ENCODE peak calls at places on chromosomes 2 and 18, in four cellular contexts. E is HepG2, Z is GM12878, Q is K562. K is an unnamed sample.

GRCh38 chr2:188381614-188382013 is 89.9 kb downstream of the GULP1 start:
- DNase-seq in Z (no peak), Q (no peak), E (no peak), K (no peak)

GRCh38 chr2:238910751-238911351 is 63.0 kb downstream of the TWIST2 start:
- DNase-seq in E (no peak), Q (no peak), Z (no peak), K (no peak)

GRCh38 chr2:241307055-241307454 is 8.4 kb downstream of the HDLBP start:
- DNase-seq in Q (no peak), Z (no peak), E (no peak), K (no peak)

GRCh38 chr2:68799615-68800400 is 65.2 kb downstream of the ARHGAP25 start:
- DNase-seq in Q (no peak), E (no peak), Z (no peak), K (peak; percentile 44)

GRCh38 chr2:150630587-150631235 is 143.2 kb upstream of the RND3 start:
- DNase-seq in Q (no peak), E (no peak), Z (no peak), K (no peak)

GRCh38 chr2:85504434-85505261 is 34.3 kb upstream of the MAT2A start:
- DNase-seq in E (no peak), Q (peak; percentile 54), Z (no peak), K (peak; percentile 71)

GRCh38 chr2:220744861-220745260 is 827.2 kb downstream of the EPHA4 start:
- DNase-seq in E (no peak), Z (no peak), Q (no peak), K (no peak)

GRCh38 chr2:121297217-121297830 is 12.3 kb upstream of the TFCP2L1 start:
- DNase-seq in Z (no peak), E (peak; percentile 41), Q (peak; percentile 41), K (peak; percentile 79)

GRCh38 chr2:54763636-54764291 is 40.3 kb downstream of the EML6 start:
- DNase-seq in Z (no peak), Q (peak; percentile 32), E (no peak), K (no peak)

GRCh38 chr2:145287686-145288085 is 767.8 kb upstream of the ZEB2 start:
- DNase-seq in Z (no peak), Q (no peak), E (no peak), K (no peak)

GRCh38 chr2:234204480-234204879 is 154.0 kb downstream of the SPP2 start:
- DNase-seq in E (no peak), Z (no peak), Q (no peak), K (no peak)

GRCh38 chr18:54242327-54242726 is 17.9 kb upstream of the MBD2 start:
- DNase-seq in Q (no peak), Z (no peak), E (no peak), K (no peak)

GRCh38 chr18:54238181-54238936 is 13.9 kb upstream of the MBD2 start:
- DNase-seq in Q (no peak), E (no peak), Z (no peak), K (no peak)

GRCh38 chr18:54241483-54241882 is 17.0 kb upstream of the MBD2 start:
- DNase-seq in Q (no peak), E (no peak), Z (no peak), K (no peak)

GRCh38 chr18:54239091-54239490 is 14.6 kb upstream of the MBD2 start:
- DNase-seq in Z (no peak), Q (no peak), E (no peak), K (no peak)

DNA sequence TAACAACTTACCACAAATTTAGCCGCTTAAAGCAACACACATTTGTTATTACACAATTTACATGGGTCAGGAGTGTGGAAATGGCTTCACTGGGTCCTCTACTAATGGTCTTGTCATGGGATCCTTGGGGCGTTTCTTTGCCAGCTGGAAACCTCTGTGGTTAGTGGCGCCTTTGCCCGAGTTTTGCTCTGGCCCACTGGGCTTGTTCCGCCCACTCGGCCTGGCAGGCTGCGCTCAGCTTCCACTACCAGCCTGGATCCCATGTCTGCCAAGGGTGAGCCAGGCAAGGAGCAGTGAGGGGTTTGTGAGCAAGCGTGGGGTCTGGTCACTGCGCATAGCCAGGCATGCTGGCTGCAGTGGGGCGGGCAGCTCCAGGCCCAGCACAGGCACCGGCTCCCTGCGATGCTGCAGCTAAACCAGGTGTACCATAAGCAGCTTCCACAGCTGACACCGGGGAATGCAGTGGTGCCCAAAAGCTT is 16.2 kb upstream of the MBD2 start:
- DNase-seq in Q (no peak), E (no peak), Z (no peak), K (no peak)
- TF ChIP-seq MAX in Q (no peak), E (no peak), Z (no peak), K (no peak)

GRCh38 chr2:88690591-88691338 is 708 bp upstream of the RPIA start:
- DNase-seq in Z (no peak), E (peak; percentile 57), Q (peak; percentile 72), K (peak; percentile 32)
- TF ChIP-seq NFIC in Z (no peak), E (no peak), Q (no peak), K (no peak)

GRCh38 chr18:75429975-75430374 is 2.5 kb upstream of the SMIM21 start:
- DNase-seq in E (no peak), Q (no peak), Z (no peak), K (no peak)
- TF ChIP-seq MAX in E (no peak), Q (no peak), Z (no peak), K (no peak)

GRCh38 chr2:113240150-113240914 is 38.4 kb downstream of the PAX8 start:
- DNase-seq in Z (no peak), E (no peak), Q (no peak), K (peak; percentile 89)
- TF ChIP-seq NFIC in Z (no peak), E (no peak), Q (peak; percentile 73), K (peak; percentile 99)